ENCODE peak calls at places on chromosomes 7 and 10, in ten cellular contexts. Q is NCI-H345; O is non-pigmented ciliary epithelial cell; A is BE2C; P is AG09309; E is activated CD8-positive, alpha-beta memory T cell treated with anti-CD3 and anti-CD28 coated beads, Interleukin-2, amount 50 U/mL, for 48 hours; K is right cardiac atrium; Z is GM04503; S is neural progenitor cell; X is activated naive CD8-positive, alpha-beta T cell treated with anti-CD3 and anti-CD28 coated beads, Interleukin-2, amount 50 U/mL, for 24 hours. B is an unnamed sample.

GRCh38 chr7:146449625-146450024 is 333.0 kb downstream of the CNTNAP2 start:
- DNase-seq in S (no peak), Q (no peak), E (no peak), X (no peak), O (no peak), P (no peak), Z (no peak), A (no peak), K (no peak), B (no peak)

GRCh38 chr7:66330961-66331360 is 125.8 kb downstream of the TPST1 start:
- DNase-seq in O (no peak), S (no peak), E (no peak), Q (no peak), P (no peak), X (no peak), A (peak), K (peak), Z (peak), B (peak)

GRCh38 chr7:7118822-7119221 is 63.5 kb upstream of the C1GALT1 start:
- DNase-seq in E (no peak), Z (no peak), K (no peak), O (no peak), P (no peak), S (no peak), X (no peak), Q (no peak), A (no peak), B (no peak)

GRCh38 chr10:22551966-22552365 is 162.4 kb downstream of the PIP4K2A start:
- DNase-seq in Q (no peak), K (no peak), P (no peak), A (no peak), O (no peak), S (no peak), E (no peak), Z (no peak), X (no peak), B (no peak)

GRCh38 chr10:3217301-3217700 is 44.7 kb upstream of the PITRM1 start:
- DNase-seq in O (peak), A (no peak), P (peak), S (no peak), Z (peak), Q (no peak), E (no peak), K (no peak), X (no peak), B (peak)

GRCh38 chr7:76427635-76428034 is 2.9 kb downstream of the ZP3 start:
- DNase-seq in Q (no peak), Z (no peak), X (no peak), P (no peak), A (no peak), E (no peak), S (no peak), K (no peak), O (no peak), B (no peak)

GRCh38 chr10:45997994-45998763 is 25.9 kb downstream of the TIMM23 start:
- DNase-seq in S (no peak), O (no peak), A (no peak), P (no peak), Z (no peak), E (no peak), Q (no peak), K (no peak), X (no peak), B (no peak)

GRCh38 chr10:104253576-104254410 is 899 bp upstream of the GSTO1 start:
- DNase-seq in O (no peak), Z (no peak), Q (no peak), X (no peak), P (no peak), A (no peak), E (no peak), S (no peak), K (no peak), B (peak)

GRCh38 chr10:119466655-119467054 is 75.9 kb downstream of the RGS10 start:
- DNase-seq in A (no peak), P (no peak), Q (no peak), K (no peak), S (no peak), E (peak), X (peak), Z (no peak), O (no peak), B (no peak)

GRCh38 chr7:149873968-149874643 is at the start of gene ATP6V0E2:
- DNase-seq in A (no peak), X (no peak), O (no peak), S (no peak), K (no peak), Q (peak), P (no peak), E (no peak), Z (no peak), B (no peak)

GRCh38 chr10:51389415-51390342 is 309.7 kb downstream of the CSTF2T start:
- DNase-seq in S (peak), Z (peak), Q (peak), P (peak), A (peak), O (peak), K (peak), E (peak), X (peak), B (peak)

GRCh38 chr7:318476-319266 is 28.7 kb downstream of the FOXL3 start:
- DNase-seq in K (peak), E (no peak), P (no peak), O (no peak), Q (peak), S (no peak), X (no peak), A (no peak), Z (no peak), B (no peak)

GRCh38 chr7:133746847-133747246 is 380.3 kb upstream of the LRGUK start:
- DNase-seq in E (no peak), Z (no peak), K (no peak), Q (no peak), A (no peak), S (no peak), O (no peak), P (no peak), X (no peak), B (no peak)

GRCh38 chr10:99711129-99711719 is 20.7 kb downstream of the COX15 start:
- DNase-seq in X (peak), A (peak), S (peak), Q (no peak), E (no peak), K (no peak), Z (peak), P (peak), O (no peak), B (peak)

GRCh38 chr10:113480081-113480360 is 72.8 kb upstream of the HABP2 start:
- DNase-seq in P (no peak), K (no peak), E (no peak), A (no peak), O (no peak), Q (no peak), S (no peak), X (no peak), Z (no peak), B (no peak)

GRCh38 chr7:151126500-151127137 is 40.3 kb downstream of the AGAP3 start:
- DNase-seq in K (peak), S (peak), Z (no peak), A (no peak), O (no peak), P (no peak), Q (no peak), X (no peak), E (no peak), B (no peak)

GRCh38 chr7:157477550-157478212 is 140.9 kb downstream of the DNAJB6 start:
- DNase-seq in O (no peak), K (no peak), S (no peak), A (no peak), Z (no peak), P (no peak), Q (no peak), X (no peak), E (peak), B (no peak)

GRCh38 chr7:749121-749520 is 22.0 kb upstream of the PRKAR1B start:
- DNase-seq in Z (no peak), K (peak), O (no peak), S (no peak), Q (peak), P (no peak), X (no peak), E (no peak), A (peak), B (no peak)

GRCh38 chr7:461453-462172 is 58.0 kb downstream of the PDGFA start:
- DNase-seq in A (no peak), S (no peak), K (peak), O (no peak), X (no peak), E (no peak), P (no peak), Q (no peak), Z (no peak), B (peak)

GRCh38 chr10:36547965-36548364 is 577.4 kb upstream of the ANKRD30A start:
- DNase-seq in A (no peak), O (no peak), P (no peak), Q (no peak), Z (no peak), E (no peak), S (no peak), K (no peak), X (no peak), B (no peak)

GRCh38 chr10:60235001-60235400 is 154.7 kb downstream of the ANK3 start:
- DNase-seq in K (no peak), E (no peak), P (peak), Q (peak), S (no peak), Z (no peak), A (no peak), X (no peak), O (no peak), B (peak)

GRCh38 chr7:43454936-43455518 is 127.9 kb upstream of the STK17A start:
- DNase-seq in X (no peak), K (no peak), P (no peak), S (peak), Q (peak), E (no peak), Z (no peak), A (no peak), O (no peak), B (peak)

GRCh38 chr10:121822724-121823123 is 105.1 kb downstream of the ATE1 start:
- DNase-seq in S (no peak), X (no peak), E (no peak), A (no peak), Q (no peak), K (no peak), Z (no peak), O (no peak), P (no peak), B (no peak)

GRCh38 chr10:33113111-33113856 is 155.3 kb upstream of the ITGB1 start:
- DNase-seq in P (peak), E (no peak), K (no peak), X (no peak), Z (peak), S (no peak), A (no peak), O (no peak), Q (no peak), B (peak)

GRCh38 chr7:142711722-142712616 is 37.3 kb upstream of the PRSS1 start:
- DNase-seq in Z (no peak), K (no peak), X (peak), S (peak), A (no peak), O (no peak), E (no peak), Q (peak), P (no peak), B (peak)

GRCh38 chr10:127337801-127338200 is 141.4 kb upstream of the INSYN2A start:
- DNase-seq in E (no peak), O (no peak), Q (no peak), S (peak), P (no peak), K (no peak), Z (no peak), A (no peak), X (no peak), B (peak)

GRCh38 chr7:155786491-155786890 is 25.8 kb downstream of the SHH start:
- DNase-seq in S (no peak), X (no peak), A (no peak), P (no peak), O (no peak), E (no peak), Z (no peak), Q (no peak), K (no peak), B (no peak)

GRCh38 chr7:141654551-141654950 is 47.4 kb downstream of the DENND11 start:
- DNase-seq in Q (peak), P (peak), A (peak), Z (peak), E (no peak), X (peak), S (peak), K (no peak), O (no peak), B (peak)

GRCh38 chr10:31262672-31263071 is 56.3 kb upstream of the ZEB1 start:
- DNase-seq in O (no peak), Q (no peak), X (no peak), P (peak), E (no peak), A (no peak), S (no peak), Z (peak), K (no peak), B (peak)

GRCh38 chr7:42070068-42070467 is 166.9 kb downstream of the GLI3 start:
- DNase-seq in A (no peak), Z (no peak), Q (no peak), K (no peak), O (no peak), E (no peak), X (no peak), P (no peak), S (no peak), B (peak)

GRCh38 chr7:31747553-31747952 is 60.5 kb downstream of the PPP1R17 start:
- DNase-seq in X (no peak), Z (no peak), A (no peak), Q (no peak), S (no peak), E (no peak), P (no peak), O (no peak), K (no peak), B (no peak)

GRCh38 chr7:134552105-134552504 is 3.2 kb downstream of the AKR1B15 start:
- DNase-seq in O (no peak), X (no peak), Z (no peak), E (no peak), Q (no peak), P (no peak), A (peak), K (no peak), S (peak), B (peak)

GRCh38 chr10:111756541-111757061 is 427.0 kb downstream of the GPAM start:
- DNase-seq in S (peak), P (no peak), O (no peak), A (peak), Z (peak), Q (peak), E (no peak), X (peak), K (peak), B (peak)

GRCh38 chr7:133481676-133482075 is 228.8 kb downstream of the EXOC4 start:
- DNase-seq in S (no peak), P (peak), E (no peak), O (peak), Z (peak), K (no peak), X (no peak), Q (no peak), A (peak), B (peak)